ENCODE peak calls at places on chromosome 3, in four cellular contexts. V, K, M and J are unnamed samples.

GRCh38 chr3:16839271-16840110 is 45.3 kb upstream of the PLCL2 start:
- DNase-seq in V (no peak), K (no peak), M (no peak), J (no peak)

GRCh38 chr3:13120928-13121552 is 47.8 kb upstream of the IQSEC1 start:
- DNase-seq in V (no peak), K (no peak), M (no peak), J (no peak)

GRCh38 chr3:81743096-81744025 is 18.1 kb downstream of the GBE1 start:
- DNase-seq in V (peak), K (peak), M (peak), J (peak)

GRCh38 chr3:6580808-6581207 is 280.1 kb upstream of the GRM7 start:
- DNase-seq in V (no peak), K (no peak), M (no peak), J (no peak)

GRCh38 chr3:125556314-125556713 is 36.3 kb upstream of the SNX4 start:
- DNase-seq in V (peak), K (peak), M (no peak), J (no peak)

GRCh38 chr3:185341616-185342457 is 21.1 kb upstream of the MAP3K13 start:
- DNase-seq in V (no peak), K (no peak), M (no peak), J (no peak)

GRCh38 chr3:194270627-194271458 is 80.3 kb downstream of the CPN2 start:
- DNase-seq in V (peak), K (peak), M (no peak), J (no peak)

GRCh38 chr3:46913644-46914043 is 36.1 kb downstream of the PTH1R start:
- DNase-seq in V (peak), K (peak), M (no peak), J (peak)

GRCh38 chr3:127038923-127039581 is 56.1 kb downstream of the PLXNA1 start:
- DNase-seq in V (no peak), K (no peak), M (no peak), J (no peak)

GRCh38 chr3:151631946-151632345 is 101.8 kb upstream of the AADACL2 start:
- DNase-seq in V (no peak), K (no peak), M (no peak), J (no peak)

GRCh38 chr3:63687569-63688233 is 35.2 kb downstream of the SNTN start:
- DNase-seq in V (no peak), K (no peak), M (no peak), J (no peak)

GRCh38 chr3:13416002-13416793 is 3.9 kb downstream of the NUP210 start:
- DNase-seq in V (no peak), K (no peak), M (no peak), J (no peak)

GRCh38 chr3:97823081-97823480 is 1.3 kb downstream of the CRYBG3 start:
- DNase-seq in V (no peak), K (no peak), M (no peak), J (no peak)

GRCh38 chr3:151169700-151170224 is 33.3 kb downstream of the GPR171 start:
- DNase-seq in V (no peak), K (peak), M (peak), J (no peak)

GRCh38 chr3:182027366-182027765 is 315.6 kb downstream of the SOX2 start:
- DNase-seq in V (peak), K (no peak), M (no peak), J (peak)

GRCh38 chr3:62261121-62261520 is 112.2 kb downstream of the FEZF2 start:
- DNase-seq in V (no peak), K (no peak), M (no peak), J (peak)

GRCh38 chr3:119295816-119296484 is 1.8 kb downstream of the ARHGAP31 start:
- DNase-seq in V (peak), K (peak), M (peak), J (no peak)

GRCh38 chr3:27749640-27750039 is 27.5 kb upstream of the EOMES start:
- DNase-seq in V (peak), K (no peak), M (no peak), J (no peak)

GRCh38 chr3:177220136-177220974 is 23.1 kb upstream of the TBL1XR1 start:
- DNase-seq in V (peak), K (no peak), M (no peak), J (no peak)